ENCODE peak calls at places on chromosomes 1 and 21, in six cellular contexts. One of them, this sample, is unnamed.

GRCh38 chr1:40799351-40799867 is 15.8 kb downstream of the KCNQ4 start:
- DNase-seq in T1000: no peak
- DNase-seq in aorta: peak
- DNase-seq in T-helper 1 cell: no peak
- DNase-seq in iris pigment epithelial cell: peak
- DNase-seq in memory B cell: no peak
- DNase-seq in this sample: no peak

GRCh38 chr1:221878134-221878533 is 136.2 kb upstream of the DUSP10 start:
- DNase-seq in iris pigment epithelial cell: no peak
- DNase-seq in aorta: no peak
- DNase-seq in T1000: no peak
- DNase-seq in T-helper 1 cell: no peak
- DNase-seq in memory B cell: no peak
- DNase-seq in this sample: no peak

GRCh38 chr1:203144661-203145060 is 17.1 kb downstream of the ADORA1 start:
- DNase-seq in T-helper 1 cell: no peak
- DNase-seq in T1000: no peak
- DNase-seq in memory B cell: no peak
- DNase-seq in aorta: peak
- DNase-seq in iris pigment epithelial cell: no peak
- DNase-seq in this sample: no peak

GRCh38 chr21:35149698-35150097 is 100.6 kb upstream of the RUNX1 start:
- DNase-seq in T-helper 1 cell: no peak
- DNase-seq in memory B cell: no peak
- DNase-seq in iris pigment epithelial cell: peak
- DNase-seq in aorta: no peak
- DNase-seq in T1000: no peak
- DNase-seq in this sample: no peak

GRCh38 chr21:15682977-15683376 is 46.8 kb upstream of the USP25 start:
- DNase-seq in memory B cell: no peak
- DNase-seq in T-helper 1 cell: no peak
- DNase-seq in aorta: no peak
- DNase-seq in T1000: no peak
- DNase-seq in iris pigment epithelial cell: peak
- DNase-seq in this sample: no peak

GRCh38 chr1:85585845-85586244 is 5.3 kb downstream of the CCN1 start:
- DNase-seq in iris pigment epithelial cell: peak
- DNase-seq in T1000: no peak
- DNase-seq in memory B cell: no peak
- DNase-seq in aorta: no peak
- DNase-seq in T-helper 1 cell: no peak
- DNase-seq in this sample: no peak

GRCh38 chr1:25810341-25811299 is 9.1 kb upstream of the MTFR1L start:
- DNase-seq in T1000: peak
- DNase-seq in memory B cell: peak
- DNase-seq in aorta: peak
- DNase-seq in T-helper 1 cell: peak
- DNase-seq in iris pigment epithelial cell: peak
- DNase-seq in this sample: peak

GRCh38 chr1:10973552-10973951 is 38.9 kb upstream of the TARDBP start:
- DNase-seq in T1000: no peak
- DNase-seq in aorta: no peak
- DNase-seq in memory B cell: no peak
- DNase-seq in T-helper 1 cell: no peak
- DNase-seq in iris pigment epithelial cell: no peak
- DNase-seq in this sample: no peak

GRCh38 chr21:45153358-45154318 is 79.3 kb downstream of the ADARB1 start:
- DNase-seq in T1000: no peak
- DNase-seq in T-helper 1 cell: no peak
- DNase-seq in iris pigment epithelial cell: peak
- DNase-seq in memory B cell: no peak
- DNase-seq in aorta: peak
- DNase-seq in this sample: no peak

GRCh38 chr1:71593523-71593922 is 512.7 kb upstream of the ZRANB2 start:
- DNase-seq in iris pigment epithelial cell: no peak
- DNase-seq in aorta: no peak
- DNase-seq in memory B cell: no peak
- DNase-seq in T-helper 1 cell: no peak
- DNase-seq in T1000: no peak
- DNase-seq in this sample: no peak

GRCh38 chr1:15226626-15227286 is 20.3 kb upstream of the FHAD1 start:
- DNase-seq in T-helper 1 cell: no peak
- DNase-seq in aorta: no peak
- DNase-seq in memory B cell: no peak
- DNase-seq in T1000: no peak
- DNase-seq in iris pigment epithelial cell: no peak
- DNase-seq in this sample: no peak

GRCh38 chr1:200131551-200132125 is 104.1 kb downstream of the NR5A2 start:
- DNase-seq in T1000: no peak
- DNase-seq in iris pigment epithelial cell: peak
- DNase-seq in T-helper 1 cell: no peak
- DNase-seq in memory B cell: no peak
- DNase-seq in aorta: no peak
- DNase-seq in this sample: no peak

GRCh38 chr1:229753764-229754553 is 127.9 kb downstream of the URB2 start:
- DNase-seq in T-helper 1 cell: no peak
- DNase-seq in iris pigment epithelial cell: no peak
- DNase-seq in T1000: no peak
- DNase-seq in memory B cell: no peak
- DNase-seq in aorta: peak
- DNase-seq in this sample: no peak

GRCh38 chr1:183093821-183094287 is 70.6 kb downstream of the LAMC1 start:
- DNase-seq in iris pigment epithelial cell: peak
- DNase-seq in aorta: no peak
- DNase-seq in T-helper 1 cell: no peak
- DNase-seq in T1000: peak
- DNase-seq in memory B cell: no peak
- DNase-seq in this sample: peak

GRCh38 chr1:17539526-17540254 is at the start of gene ARHGEF10L:
- DNase-seq in T1000: peak
- DNase-seq in memory B cell: no peak
- DNase-seq in iris pigment epithelial cell: no peak
- DNase-seq in aorta: peak
- DNase-seq in T-helper 1 cell: no peak
- DNase-seq in this sample: no peak

GRCh38 chr1:53967409-53968124 is 21.4 kb downstream of the LRRC42 start:
- DNase-seq in memory B cell: no peak
- DNase-seq in T-helper 1 cell: no peak
- DNase-seq in iris pigment epithelial cell: no peak
- DNase-seq in T1000: no peak
- DNase-seq in aorta: no peak
- DNase-seq in this sample: no peak

GRCh38 chr1:42163114-42163513 is 1.4 kb downstream of the GUCA2A start:
- DNase-seq in aorta: no peak
- DNase-seq in iris pigment epithelial cell: no peak
- DNase-seq in T1000: no peak
- DNase-seq in T-helper 1 cell: no peak
- DNase-seq in memory B cell: no peak
- DNase-seq in this sample: no peak

GRCh38 chr1:71046891-71047634 is 553 bp downstream of the PTGER3 start:
- DNase-seq in T1000: peak
- DNase-seq in T-helper 1 cell: no peak
- DNase-seq in aorta: peak
- DNase-seq in iris pigment epithelial cell: no peak
- DNase-seq in memory B cell: peak
- DNase-seq in this sample: no peak

GRCh38 chr1:173205146-173206051 is 1.7 kb downstream of the TNFSF4 start:
- DNase-seq in aorta: no peak
- DNase-seq in T1000: no peak
- DNase-seq in iris pigment epithelial cell: peak
- DNase-seq in T-helper 1 cell: no peak
- DNase-seq in memory B cell: no peak
- DNase-seq in this sample: no peak

GRCh38 chr1:31551206-31551605 is 25.1 kb upstream of the TINAGL1 start:
- DNase-seq in memory B cell: no peak
- DNase-seq in aorta: no peak
- DNase-seq in T1000: no peak
- DNase-seq in iris pigment epithelial cell: no peak
- DNase-seq in T-helper 1 cell: no peak
- DNase-seq in this sample: no peak

GRCh38 chr1:3690282-3691065 is 38.2 kb downstream of the TP73 start:
- DNase-seq in memory B cell: no peak
- DNase-seq in T-helper 1 cell: no peak
- DNase-seq in aorta: no peak
- DNase-seq in iris pigment epithelial cell: no peak
- DNase-seq in T1000: no peak
- DNase-seq in this sample: no peak

GRCh38 chr1:168116327-168116799 is 20.4 kb downstream of the GPR161 start:
- DNase-seq in iris pigment epithelial cell: no peak
- DNase-seq in T-helper 1 cell: no peak
- DNase-seq in memory B cell: no peak
- DNase-seq in aorta: no peak
- DNase-seq in T1000: no peak
- DNase-seq in this sample: no peak

GRCh38 chr1:83692524-83693336 is 306.2 kb downstream of the TTLL7 start:
- DNase-seq in memory B cell: no peak
- DNase-seq in iris pigment epithelial cell: peak
- DNase-seq in T1000: no peak
- DNase-seq in T-helper 1 cell: no peak
- DNase-seq in aorta: no peak
- DNase-seq in this sample: peak

GRCh38 chr1:188769936-188770335 is 1707.7 kb downstream of the BRINP3 start:
- DNase-seq in T1000: no peak
- DNase-seq in aorta: no peak
- DNase-seq in memory B cell: no peak
- DNase-seq in T-helper 1 cell: no peak
- DNase-seq in iris pigment epithelial cell: no peak
- DNase-seq in this sample: no peak

GRCh38 chr1:23325393-23325792 is 18.7 kb downstream of the HNRNPR start:
- DNase-seq in iris pigment epithelial cell: no peak
- DNase-seq in T-helper 1 cell: no peak
- DNase-seq in T1000: no peak
- DNase-seq in aorta: no peak
- DNase-seq in memory B cell: no peak
- DNase-seq in this sample: no peak

GRCh38 chr1:243686149-243686548 is 163.9 kb downstream of the AKT3 start:
- DNase-seq in T1000: no peak
- DNase-seq in aorta: no peak
- DNase-seq in iris pigment epithelial cell: peak
- DNase-seq in T-helper 1 cell: no peak
- DNase-seq in memory B cell: no peak
- DNase-seq in this sample: no peak

GRCh38 chr1:180643693-180644092 is 11.9 kb downstream of the XPR1 start:
- DNase-seq in T1000: no peak
- DNase-seq in iris pigment epithelial cell: peak
- DNase-seq in aorta: no peak
- DNase-seq in T-helper 1 cell: no peak
- DNase-seq in memory B cell: no peak
- DNase-seq in this sample: no peak

This sample was measured in H54.